ENCODE peak calls at places on chromosomes 12 and 14, in five cellular contexts. B is coronary artery, G is psoas muscle, N is dorsolateral prefrontal cortex, F is pancreas. T is an unnamed sample.

GRCh38 chr14:69703047-69704046 is 63.6 kb upstream of the SRSF5 start:
- DNase-seq in B (no peak), F (no peak), N (no peak), G (no peak), T (no peak)

GRCh38 chr14:103330536-103330935 is 3.5 kb upstream of the EIF5 start:
- DNase-seq in G (no peak), N (no peak), B (no peak), F (no peak), T (no peak)

GRCh38 chr14:22739423-22739822 is 27.1 kb upstream of the OXA1L start:
- DNase-seq in G (no peak), N (no peak), B (no peak), F (no peak), T (no peak)

GRCh38 chr12:52149182-52149641 is 42.6 kb downstream of the KRT80 start:
- DNase-seq in F (no peak), B (no peak), N (no peak), G (no peak), T (no peak)

GRCh38 chr12:64889434-64890216 is 65.2 kb downstream of the TBC1D30 start:
- DNase-seq in N (no peak), G (no peak), F (no peak), B (no peak), T (no peak)

GRCh38 chr12:104358353-104359003 is 54.9 kb downstream of the EID3 start:
- DNase-seq in F (peak), B (no peak), N (no peak), G (peak), T (peak)

GRCh38 chr14:100902792-100903191 is 730 bp downstream of the RTL1 start:
- DNase-seq in F (no peak), G (no peak), N (no peak), B (no peak), T (no peak)

GRCh38 chr12:49545815-49546214 is 7.0 kb downstream of the KCNH3 start:
- DNase-seq in B (no peak), F (no peak), G (no peak), N (no peak), T (no peak)

GRCh38 chr14:29741909-29742401 is 185.7 kb downstream of the PRKD1 start:
- DNase-seq in F (no peak), N (no peak), B (no peak), G (no peak), T (no peak)

GRCh38 chr12:92505373-92506340 is 197.1 kb upstream of the PLEKHG7 start:
- DNase-seq in F (peak), G (peak), N (no peak), B (no peak), T (no peak)

GRCh38 chr14:90743826-90744225 is 72.4 kb downstream of the TTC7B start:
- DNase-seq in F (no peak), B (no peak), N (no peak), G (no peak), T (no peak)

GRCh38 chr12:15701212-15701611 is 88.0 kb downstream of the EPS8 start:
- DNase-seq in B (no peak), G (no peak), F (no peak), N (no peak), T (no peak)

GRCh38 chr12:90512518-90512917 is 442.5 kb downstream of the CCER1 start:
- DNase-seq in F (no peak), B (no peak), G (no peak), N (no peak), T (no peak)
- H3K27ac ChIP-seq in F (no peak), B (no peak), G (no peak), N (no peak), T (no peak)

GRCh38 chr12:113058553-113058952 is 2.0 kb downstream of the DTX1 start:
- DNase-seq in N (no peak), G (no peak), F (no peak), B (no peak), T (no peak)
- H3K27ac ChIP-seq in N (no peak), G (no peak), F (no peak), B (no peak), T (no peak)

GRCh38 chr12:123660328-123660727 is 10.6 kb upstream of the TCTN2 start:
- DNase-seq in G (no peak), F (no peak), B (no peak), N (no peak), T (no peak)
- H3K27ac ChIP-seq in G (peak), F (no peak), B (no peak), N (no peak), T (no peak)

GRCh38 chr12:46449856-46450255 is 77.3 kb upstream of the SLC38A2 start:
- DNase-seq in G (no peak), N (no peak), B (no peak), F (no peak), T (no peak)

GRCh38 chr12:46450279-46450748 is 77.7 kb upstream of the SLC38A2 start:
- DNase-seq in G (peak), F (peak), N (no peak), B (peak), T (peak)

GRCh38 chr12:46452061-46452615 is 79.6 kb upstream of the SLC38A2 start:
- DNase-seq in G (no peak), N (no peak), B (no peak), F (no peak), T (no peak)

GRCh38 chr12:46452776-46453175 is 80.2 kb upstream of the SLC38A2 start:
- DNase-seq in G (no peak), B (no peak), N (no peak), F (no peak), T (no peak)

DNA sequence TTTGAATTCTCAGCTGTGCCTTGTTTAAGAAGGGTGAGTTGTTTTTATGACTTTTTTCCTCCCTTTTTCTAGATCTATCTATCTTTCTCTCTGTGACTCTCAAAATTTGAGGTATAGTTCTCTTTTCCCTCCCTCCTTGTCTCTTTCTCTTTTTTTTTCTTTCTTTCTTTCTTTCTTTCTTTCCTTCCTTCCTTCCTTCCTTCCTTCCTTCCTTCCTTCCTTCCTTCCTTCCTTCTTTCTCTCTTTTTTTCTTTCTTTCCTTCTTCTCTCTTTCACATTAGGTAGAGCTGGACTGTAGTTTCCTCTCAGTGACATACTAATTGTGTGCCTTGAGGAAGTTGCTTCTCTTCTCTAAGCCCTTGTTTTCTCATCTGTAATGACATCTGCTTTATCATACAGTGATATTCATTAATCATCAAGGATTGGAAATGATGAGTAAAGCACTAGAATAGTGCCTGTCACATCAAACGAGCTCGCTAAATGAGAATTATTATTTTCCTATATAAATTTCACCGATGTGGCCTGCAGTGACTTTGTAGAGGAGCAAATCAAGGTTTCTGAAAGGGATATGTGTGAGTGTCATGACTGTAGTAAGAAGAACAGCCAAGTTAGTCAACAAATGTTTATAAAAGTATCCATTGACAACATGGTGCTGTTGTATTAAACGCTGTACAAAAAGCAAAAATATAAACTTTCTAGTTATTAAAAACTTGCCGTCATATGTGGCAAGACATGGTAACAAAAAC is 78.9 kb upstream of the SLC38A2 start:
- DNase-seq in G (no peak), F (no peak), B (no peak), N (no peak), T (no peak)
- H3K27ac ChIP-seq in G (peak), F (no peak), B (no peak), N (no peak), T (no peak)

DNA sequence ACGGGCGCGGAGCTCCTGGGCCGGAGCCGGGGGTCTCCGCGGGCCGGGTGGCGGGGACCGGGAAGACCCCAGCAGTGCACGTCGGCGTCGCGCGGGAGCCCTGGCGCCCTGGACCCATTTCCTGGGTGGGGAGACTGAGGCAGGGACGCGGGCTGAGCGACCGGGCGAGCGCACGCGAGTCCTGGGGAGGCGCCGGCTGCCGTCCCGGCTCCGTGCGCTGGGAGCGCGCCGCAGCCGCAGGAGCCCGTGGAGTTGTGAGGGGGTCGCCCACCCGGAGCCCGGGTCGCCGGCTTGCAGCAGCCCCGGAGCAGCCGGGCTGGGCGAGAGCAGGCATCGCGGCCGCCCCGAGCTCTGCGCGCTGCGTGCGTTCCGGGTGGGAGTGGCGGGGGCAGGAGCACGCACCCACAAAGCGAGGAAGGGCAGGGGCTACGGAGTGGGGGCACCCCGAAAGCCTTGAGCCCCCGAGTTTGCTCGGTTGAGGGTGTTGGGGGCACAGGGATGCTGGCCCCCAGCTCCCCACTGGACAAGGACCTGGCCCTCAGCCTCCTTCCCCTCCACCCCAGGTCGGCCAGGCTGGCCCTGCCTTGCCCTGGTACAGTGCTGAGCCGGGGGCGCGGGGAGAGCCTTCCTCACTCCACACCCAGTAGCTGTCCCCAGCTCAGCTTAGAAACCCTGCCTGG is 618 bp downstream of the MMP17 start:
- DNase-seq in N (no peak), B (no peak), F (no peak), G (no peak), T (no peak)
- H3K27ac ChIP-seq in N (peak), B (no peak), F (no peak), G (no peak), T (no peak)

GRCh38 chr12:109998241-109998903 is 858 bp upstream of the ANKRD13A start:
- DNase-seq in G (no peak), F (no peak), N (no peak), B (no peak), T (no peak)

GRCh38 chr12:109995366-109995702 is 834 bp downstream of the GIT2 start:
- DNase-seq in F (no peak), N (no peak), G (no peak), B (no peak), T (no peak)

GRCh38 chr12:109997393-109997792 is 1.2 kb upstream of the GIT2 start:
- DNase-seq in N (no peak), F (no peak), B (no peak), G (no peak), T (no peak)

GRCh38 chr12:109995703-109996482 is at the start of gene GIT2:
- DNase-seq in B (peak), F (peak), N (peak), G (peak), T (peak)

DNA sequence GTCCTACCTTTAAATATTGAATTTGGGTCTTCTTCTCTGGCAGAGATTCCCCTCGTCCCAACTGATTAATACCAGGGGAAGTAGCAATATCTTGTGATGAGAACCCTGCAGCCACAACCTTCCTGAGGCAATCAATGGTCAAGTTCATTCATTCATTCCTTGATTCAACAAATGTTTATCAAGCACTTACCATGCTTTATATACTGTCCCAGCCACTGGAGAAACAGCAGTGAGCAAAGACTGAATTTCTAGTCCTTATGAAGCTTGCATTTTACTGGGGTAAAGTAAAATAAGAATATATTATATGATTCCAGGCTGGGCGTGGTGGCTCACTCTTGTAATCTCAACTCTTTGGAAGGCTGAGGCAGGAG is 300 bp upstream of the GIT2 start:
- DNase-seq in N (no peak), F (no peak), G (no peak), B (no peak), T (no peak)
- H3K27ac ChIP-seq in N (peak), F (peak), G (peak), B (peak), T (no peak)

GRCh38 chr12:124530637-124531263 is 36.7 kb downstream of the NCOR2 start:
- DNase-seq in F (no peak), G (no peak), N (no peak), B (no peak), T (no peak)
- H3K27ac ChIP-seq in F (no peak), G (no peak), N (peak), B (no peak), T (peak)